ENCODE peak calls at places on chromosomes 1 and 21, in eight cellular contexts. V, U, I, Y, F, L, N and D are unnamed samples. For H3K4me1, the result is how much of the 10 kb centered on the place peaks cover.

GRCh38 chr1:246647113-246647512 is 77.1 kb upstream of the SCCPDH start:
- DNase-seq in V (peak), F (no peak), Y (peak), L (peak), I (no peak), U (no peak), N (peak), D (peak)

GRCh38 chr1:64479874-64480273 is 9.9 kb downstream of the CACHD1 start:
- DNase-seq in F (no peak), I (no peak), U (no peak), L (no peak), Y (peak), V (no peak), N (no peak), D (no peak)

GRCh38 chr1:24424207-24424606 is 8.6 kb downstream of the NIPAL3 start:
- DNase-seq in L (no peak), N (no peak), I (no peak), F (no peak), U (no peak), Y (no peak), V (no peak), D (no peak)

GRCh38 chr1:21537932-21538630 is 28.9 kb downstream of the ALPL start:
- DNase-seq in I (no peak), V (no peak), U (no peak), Y (peak), L (no peak), F (no peak), N (no peak), D (no peak)

GRCh38 chr1:39954261-39954869 is 580 bp upstream of the MFSD2A start:
- DNase-seq in U (no peak), Y (no peak), N (no peak), F (no peak), L (no peak), I (no peak), V (no peak), D (peak)

GRCh38 chr1:184802739-184803492 is 48.3 kb upstream of the EDEM3 start:
- DNase-seq in Y (no peak), U (no peak), I (peak), N (peak), F (peak), L (no peak), V (peak), D (peak)

GRCh38 chr21:37642493-37642892 is 273.8 kb downstream of the KCNJ6 start:
- DNase-seq in F (peak), N (no peak), Y (peak), V (no peak), L (peak), I (peak), U (peak), D (no peak)

GRCh38 chr1:66253330-66253921 is 280.5 kb upstream of the SGIP1 start:
- DNase-seq in V (peak), Y (no peak), N (peak), F (peak), U (peak), L (peak), I (peak), D (peak)

GRCh38 chr1:110502402-110502801 is 16.6 kb downstream of the KCNA10 start:
- DNase-seq in Y (no peak), I (no peak), N (no peak), F (no peak), V (no peak), L (no peak), U (no peak), D (no peak)

GRCh38 chr1:15724949-15725880 is 10.8 kb upstream of the SLC25A34 start:
- DNase-seq in V (no peak), I (no peak), Y (no peak), N (no peak), L (no peak), U (no peak), F (no peak), D (no peak)

GRCh38 chr1:15720861-15721260 is 15.2 kb upstream of the SLC25A34 start:
- DNase-seq in V (no peak), I (no peak), Y (no peak), N (no peak), F (no peak), U (no peak), L (no peak), D (no peak)

GRCh38 chr1:15723631-15724246 is 12.3 kb upstream of the SLC25A34 start:
- DNase-seq in N (no peak), U (no peak), I (no peak), L (no peak), V (no peak), F (no peak), Y (no peak), D (no peak)

GRCh38 chr1:15722411-15722810 is 13.6 kb upstream of the SLC25A34 start:
- DNase-seq in F (no peak), L (no peak), N (no peak), V (no peak), U (no peak), I (no peak), Y (no peak), D (no peak)

GRCh38 chr1:15722836-15723542 is 13.1 kb upstream of the SLC25A34 start:
- DNase-seq in L (no peak), I (no peak), U (no peak), Y (no peak), V (no peak), F (no peak), N (no peak), D (peak)
- H3K9ac ChIP-seq in L (no peak), I (no peak), U (no peak), Y (no peak), V (no peak), F (no peak), N (no peak), D (peak)

GRCh38 chr1:30894508-30894973 is 14.0 kb downstream of the SDC3 start:
- DNase-seq in L (no peak), Y (no peak), U (no peak), V (no peak), I (no peak), N (no peak), F (no peak), D (no peak)
- H3K4me1 ChIP-seq in L (under half), Y (under half), U (under half), V (under half), I (under half), N (under half), F (under half), D (under half)

GRCh38 chr1:156080598-156081173 is 1.6 kb downstream of the MEX3A start:
- DNase-seq in N (no peak), I (no peak), U (no peak), V (peak), L (peak), Y (peak), F (no peak), D (peak)

GRCh38 chr1:156086256-156086662 is 4.0 kb upstream of the MEX3A start:
- DNase-seq in Y (peak), I (peak), F (peak), L (peak), N (peak), V (no peak), U (no peak), D (no peak)

GRCh38 chr1:156082111-156083091 is at the start of gene MEX3A:
- DNase-seq in F (peak), I (no peak), Y (peak), N (peak), V (peak), U (no peak), L (peak), D (peak)

GRCh38 chr1:156081174-156082110 is 823 bp downstream of the MEX3A start:
- DNase-seq in N (peak), V (peak), F (no peak), L (peak), U (no peak), I (no peak), Y (peak), D (peak)

DNA sequence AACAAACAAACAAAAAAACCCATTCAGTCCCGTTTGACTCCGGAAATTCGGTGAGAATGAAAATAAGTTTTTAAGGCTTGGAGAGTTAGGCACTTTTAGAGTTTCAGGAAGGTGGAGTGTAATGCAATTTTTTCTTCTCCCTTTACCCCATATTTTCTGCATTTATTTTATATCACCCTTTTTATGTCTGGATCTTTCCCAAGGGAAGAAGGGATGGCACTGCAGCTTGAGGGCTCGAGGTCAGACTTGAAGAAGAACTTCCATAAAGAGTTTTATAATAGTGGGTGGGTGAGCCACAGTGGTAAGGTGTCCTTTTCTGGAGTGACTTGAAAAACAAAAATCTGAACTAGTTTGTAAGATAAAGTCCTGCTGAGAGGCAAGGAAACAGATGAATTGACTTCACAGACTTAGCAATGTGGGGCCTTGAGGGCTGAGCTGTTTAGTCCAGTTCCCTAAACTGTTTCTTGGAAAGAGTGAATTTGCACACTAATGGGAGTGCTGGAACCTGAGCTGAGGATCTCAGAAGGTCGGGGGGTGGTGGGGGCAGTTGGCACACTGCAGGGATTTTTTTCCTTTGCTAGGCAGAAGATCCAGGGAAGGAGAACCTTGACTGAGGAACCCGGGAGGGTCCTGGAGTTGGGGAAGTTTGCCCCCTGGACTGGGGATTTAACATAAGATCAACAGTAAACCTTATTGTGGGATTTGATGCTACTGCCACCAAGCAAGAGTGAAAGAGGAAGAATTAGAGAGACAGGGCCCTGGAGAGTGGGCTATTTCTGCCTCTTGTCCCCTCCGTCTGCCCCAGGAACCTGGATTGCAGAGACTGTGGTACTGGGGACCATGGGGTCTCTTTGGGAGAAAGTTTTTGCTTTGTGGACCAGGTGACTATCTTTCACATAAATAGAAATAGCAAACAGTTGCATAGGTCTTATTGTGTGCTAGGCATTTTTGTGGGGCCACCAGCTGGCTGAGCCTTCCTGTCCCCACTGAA is 1.8 kb upstream of the MEX3A start:
- DNase-seq in F (no peak), Y (peak), I (no peak), U (no peak), N (no peak), L (peak), V (no peak), D (no peak)
- H3K9ac ChIP-seq in F (no peak), Y (peak), I (no peak), U (no peak), N (no peak), L (peak), V (peak), D (no peak)

GRCh38 chr1:15412488-15412800 is 2.8 kb downstream of the EFHD2 start:
- DNase-seq in F (no peak), N (no peak), Y (no peak), V (no peak), L (no peak), I (no peak), U (no peak), D (no peak)
- H3K4me1 ChIP-seq in F (half or more), N (under half), Y (under half), V (under half), L (under half), I (under half), U (half or more), D (under half)

DNA sequence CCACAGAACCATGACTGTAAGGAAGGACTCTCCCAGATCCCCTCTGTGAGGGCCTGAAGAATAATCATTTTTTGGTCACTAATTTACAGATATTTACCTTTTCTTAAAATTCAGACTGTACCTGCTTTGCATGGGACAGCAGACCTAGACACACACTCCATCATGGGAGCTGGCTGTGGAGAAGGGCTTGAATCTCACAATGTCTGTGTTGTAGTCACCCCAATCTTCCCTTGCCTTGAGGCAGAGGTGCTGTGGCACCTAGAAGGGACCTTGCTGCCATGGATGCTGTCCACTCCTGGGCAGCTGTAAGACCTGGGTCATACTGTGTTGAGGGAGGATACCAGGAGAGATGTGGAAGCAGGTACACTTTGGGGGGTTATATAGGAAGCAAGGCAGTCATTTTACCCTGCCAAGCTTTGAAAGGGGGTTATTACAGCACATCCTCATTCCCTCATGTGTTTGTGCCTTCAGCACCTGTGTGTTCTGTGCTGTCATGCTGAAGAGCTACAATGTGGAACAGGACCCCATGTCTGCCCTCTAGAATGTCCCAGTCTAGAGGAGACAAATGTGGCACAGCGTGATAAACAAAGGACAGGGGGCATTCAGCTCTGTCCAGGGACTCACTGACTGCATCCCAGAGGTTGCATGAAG is 27.1 kb downstream of the TRAF5 start:
- DNase-seq in V (no peak), N (no peak), F (no peak), U (no peak), Y (no peak), L (no peak), I (no peak), D (no peak)
- H3K9ac ChIP-seq in V (no peak), N (no peak), F (no peak), U (no peak), Y (no peak), L (no peak), I (no peak), D (no peak)

GRCh38 chr1:25556132-25556670 is 12.8 kb downstream of the LDLRAP1 start:
- DNase-seq in N (no peak), L (no peak), I (no peak), V (no peak), F (no peak), U (no peak), Y (no peak), D (no peak)
- H3K4me1 ChIP-seq in N (under half), L (under half), I (under half), V (under half), F (under half), U (under half), Y (under half), D (under half)

DNA sequence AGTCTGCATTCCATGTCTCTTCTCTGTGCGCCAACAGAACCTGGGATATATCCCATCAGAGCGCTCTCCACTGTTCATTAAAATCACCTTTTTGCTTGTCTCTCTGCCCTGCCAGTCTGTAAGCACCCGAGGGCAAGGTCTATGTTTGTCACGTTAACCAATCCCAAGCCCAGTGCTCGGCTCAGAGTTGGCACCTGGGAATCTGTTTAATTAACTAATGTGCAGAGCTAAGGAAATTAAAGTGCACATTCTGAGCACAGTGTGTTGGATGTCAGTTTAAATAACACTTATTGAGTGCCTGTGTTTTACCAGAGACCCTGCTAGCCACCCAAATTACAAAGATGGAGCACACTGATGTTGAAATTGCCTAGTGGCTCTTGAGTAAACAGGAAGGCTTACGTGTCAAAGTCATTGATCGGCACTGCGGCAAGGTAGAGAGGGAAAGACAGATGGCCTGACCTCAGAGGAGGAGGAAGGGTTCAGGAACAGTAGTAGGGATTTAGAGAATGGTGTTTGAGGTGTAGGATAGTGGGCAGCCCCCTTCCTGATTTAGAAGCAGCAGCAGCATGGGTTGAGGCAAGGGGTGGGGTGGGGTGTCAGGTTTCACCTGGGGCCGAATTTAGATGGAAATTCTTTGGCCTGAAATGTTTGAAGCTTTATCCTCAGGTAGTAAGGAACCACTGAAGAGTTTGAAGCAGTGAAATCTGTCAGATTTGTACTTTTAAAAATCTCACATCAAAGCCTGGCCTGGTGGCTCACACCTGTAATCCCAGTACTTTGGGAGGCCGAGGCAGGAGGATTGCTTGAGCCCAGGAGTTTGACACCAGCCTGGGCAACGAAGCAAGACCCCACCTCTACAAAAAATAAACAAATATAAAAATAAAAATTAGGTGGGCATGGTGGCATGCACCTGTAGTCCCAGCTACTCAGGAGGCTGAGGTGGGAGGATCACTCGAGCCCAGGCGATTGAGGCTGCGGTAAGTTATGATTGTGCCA is 7.7 kb downstream of the ARMH1 start:
- DNase-seq in L (no peak), N (no peak), Y (no peak), I (no peak), U (no peak), F (no peak), V (no peak), D (no peak)
- H3K9ac ChIP-seq in L (no peak), N (no peak), Y (no peak), I (no peak), U (no peak), F (no peak), V (no peak), D (no peak)

DNA sequence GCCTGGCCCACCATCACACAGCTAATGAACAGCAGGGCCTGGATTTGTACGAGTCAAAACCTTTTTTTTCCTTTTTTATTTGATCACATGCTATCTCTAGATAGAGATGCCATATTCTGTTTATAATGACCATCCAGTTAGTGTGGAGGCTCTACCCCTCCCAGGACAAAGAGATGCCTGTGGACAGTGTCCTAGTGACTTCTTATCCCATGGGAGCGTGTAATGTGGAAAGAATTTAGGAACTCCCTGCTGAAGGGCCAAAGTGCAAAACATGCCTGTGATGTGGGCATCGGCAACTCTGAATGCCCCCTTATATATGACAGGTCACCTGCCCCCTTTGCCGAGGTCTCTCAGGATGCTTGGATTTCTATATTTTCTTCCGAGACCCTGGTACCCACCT is 292.2 kb downstream of the RRAGC start:
- DNase-seq in N (no peak), I (no peak), F (no peak), Y (no peak), U (no peak), V (no peak), L (no peak), D (no peak)
- H3K4me1 ChIP-seq in N (under half), I (under half), F (under half), Y (under half), U (under half), V (under half), L (under half), D (under half)